ENCODE peak calls at places on chromosomes 5 and 9, in six cellular contexts. P is HCT116, S is tibial nerve, L is esophagus squamous epithelium, M is transverse colon, W is A549. C is an unnamed sample.

GRCh38 chr5:16809816-16810502 is 126.1 kb downstream of the MYO10 start:
- DNase-seq in P (no peak), S (peak; percentile 49), L (no peak), M (peak; percentile 24), W (no peak), C (no peak)

GRCh38 chr5:36919650-36920049 is 43.1 kb downstream of the NIPBL start:
- DNase-seq in P (no peak), S (no peak), L (no peak), M (no peak), W (no peak), C (no peak)

GRCh38 chr5:134784241-134784920 is 25.8 kb downstream of the DDX46 start:
- DNase-seq in P (no peak), S (no peak), L (no peak), M (no peak), W (peak; percentile 13), C (no peak)

GRCh38 chr9:16509946-16510504 is 360.4 kb downstream of the BNC2 start:
- DNase-seq in P (no peak), S (no peak), L (no peak), M (no peak), W (no peak), C (no peak)

GRCh38 chr5:151223447-151224264 is at the start of gene CCDC69:
- DNase-seq in P (peak; percentile 53), S (peak; percentile 57), L (no peak), M (peak; percentile 81), W (peak; percentile 68), C (peak; percentile 75)

GRCh38 chr5:85985167-85985566 is 632.6 kb upstream of the COX7C start:
- DNase-seq in P (no peak), S (no peak), L (no peak), M (no peak), W (no peak), C (no peak)

GRCh38 chr5:102483736-102484135 is 15.1 kb downstream of the SLCO6A1 start:
- DNase-seq in P (no peak), S (no peak), L (no peak), M (no peak), W (no peak), C (no peak)

GRCh38 chr5:61966991-61967390 is 339.0 kb upstream of the KIF2A start:
- DNase-seq in P (no peak), S (no peak), L (no peak), M (no peak), W (no peak), C (no peak)

GRCh38 chr9:132460240-132460639 is 50.2 kb downstream of the CFAP77 start:
- DNase-seq in P (no peak), S (no peak), L (no peak), M (no peak), W (no peak), C (no peak)

GRCh38 chr9:129380961-129381401 is 202.9 kb upstream of the IER5L start:
- DNase-seq in P (no peak), S (no peak), L (no peak), M (no peak), W (no peak), C (no peak)

GRCh38 chr9:134318481-134318891 is 7.8 kb upstream of the RXRA start:
- DNase-seq in P (no peak), S (no peak), L (no peak), M (no peak), W (no peak), C (no peak)

GRCh38 chr9:27145143-27145542 is 36.1 kb downstream of the TEK start:
- DNase-seq in P (no peak), S (no peak), L (no peak), M (no peak), W (no peak), C (no peak)

GRCh38 chr9:107439991-107440456 is 49.5 kb downstream of the KLF4 start:
- DNase-seq in P (no peak), S (no peak), L (no peak), M (no peak), W (no peak), C (no peak)

GRCh38 chr5:170907758-170908157 is 45.9 kb downstream of the RANBP17 start:
- DNase-seq in P (peak; percentile 10), S (no peak), L (no peak), M (no peak), W (no peak), C (no peak)

GRCh38 chr9:121286973-121287721 is 19.2 kb downstream of the GSN start:
- DNase-seq in P (peak; percentile 98), S (peak; percentile 84), L (peak; percentile 26), M (peak; percentile 87), W (peak; percentile 96), C (peak; percentile 99)
- TF ChIP-seq POLR2A in P (peak; percentile 11), S (peak; percentile 39), L (peak; percentile 13), M (peak; percentile 49), W (no peak), C (no peak)

GRCh38 chr5:173035904-173036707 is 20.0 kb upstream of the CREBRF start:
- DNase-seq in P (no peak), S (no peak), L (no peak), M (peak; percentile 37), W (no peak), C (no peak)
- TF ChIP-seq POLR2A in P (no peak), S (no peak), L (no peak), M (no peak), W (no peak), C (no peak)

DNA sequence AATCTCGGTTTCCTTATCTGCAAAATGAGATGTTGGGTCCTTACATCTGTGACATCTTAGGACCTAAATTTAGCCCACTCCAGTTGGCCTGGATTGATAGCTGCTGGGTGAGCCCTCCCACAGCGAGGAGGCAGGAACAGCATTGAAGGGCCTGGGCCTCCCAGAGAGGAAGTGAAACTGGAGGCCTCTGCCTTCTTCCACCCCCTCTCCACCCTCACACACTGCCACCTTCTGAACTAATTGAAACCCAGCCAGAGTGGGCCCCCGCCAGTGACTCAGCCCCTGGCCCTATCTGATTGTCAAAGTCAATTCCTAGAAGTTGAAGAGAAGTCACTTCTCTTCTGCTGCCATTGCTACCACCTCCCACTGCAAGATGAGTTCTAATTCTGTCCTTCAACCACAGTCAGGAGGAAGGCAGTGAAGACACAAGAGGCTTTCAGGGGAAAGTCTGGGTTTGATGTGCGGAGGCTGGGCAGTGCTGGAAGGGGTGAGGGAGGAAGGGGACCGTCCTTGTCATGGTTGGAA is 55.2 kb upstream of the NEK6 start:
- DNase-seq in P (no peak), S (no peak), L (no peak), M (peak; percentile 68), W (no peak), C (no peak)
- TF ChIP-seq POLR2A in P (no peak), S (no peak), L (no peak), M (no peak), W (no peak), C (no peak)

DNA sequence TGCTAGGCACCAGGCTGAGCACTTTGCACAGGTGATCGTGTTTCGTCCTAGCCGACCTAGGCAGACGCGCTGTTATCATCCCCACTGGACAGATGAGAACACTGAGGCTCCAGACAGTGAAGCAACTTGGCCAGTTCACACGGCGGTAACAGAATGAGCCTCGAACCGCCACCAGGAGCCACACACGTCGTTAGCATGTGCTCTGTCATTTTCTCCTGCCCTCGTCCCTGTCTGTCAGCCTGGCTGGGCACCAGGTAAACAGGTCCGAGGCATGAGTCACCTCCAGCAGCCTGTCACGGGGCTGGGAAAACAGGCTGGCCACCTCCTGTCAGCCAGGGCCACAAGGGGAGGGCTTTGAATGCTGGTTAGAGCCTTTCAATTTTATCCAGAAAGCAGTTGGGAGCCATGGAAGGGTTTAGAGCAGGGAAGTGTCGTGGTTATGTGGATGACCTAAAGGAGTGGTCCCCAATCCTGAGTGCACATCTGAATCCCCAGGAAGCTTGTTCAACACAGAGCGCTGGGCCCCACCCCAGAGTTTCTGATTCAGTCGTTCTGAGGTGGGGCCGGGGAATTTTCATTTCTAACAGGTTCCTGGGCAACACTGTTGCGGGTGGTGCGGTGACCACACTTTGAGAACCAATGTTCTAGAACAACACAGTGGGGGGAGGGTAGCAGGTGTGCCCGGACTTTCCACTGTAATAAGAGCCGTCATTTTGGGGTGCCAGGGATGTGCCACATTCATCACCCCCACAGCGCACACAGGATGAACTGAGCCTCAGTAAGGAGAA is 39.5 kb downstream of the DUSP1 start:
- DNase-seq in P (peak; percentile 66), S (no peak), L (no peak), M (no peak), W (peak; percentile 63), C (peak; percentile 30)
- TF ChIP-seq POLR2A in P (no peak), S (no peak), L (no peak), M (no peak), W (no peak), C (no peak)

GRCh38 chr9:37325778-37326177 is 96.7 kb upstream of the GRHPR start:
- DNase-seq in P (no peak), S (no peak), L (no peak), M (no peak), W (no peak), C (no peak)

GRCh38 chr9:37324691-37325490 is 97.6 kb upstream of the GRHPR start:
- DNase-seq in P (no peak), S (no peak), L (no peak), M (no peak), W (no peak), C (no peak)

GRCh38 chr9:37329576-37329975 is 92.9 kb upstream of the GRHPR start:
- DNase-seq in P (no peak), S (no peak), L (no peak), M (no peak), W (peak; percentile 68), C (no peak)

GRCh38 chr9:37328561-37329227 is 93.8 kb upstream of the GRHPR start:
- DNase-seq in P (no peak), S (no peak), L (no peak), M (no peak), W (no peak), C (no peak)

GRCh38 chr9:37327553-37327952 is 94.9 kb upstream of the GRHPR start:
- DNase-seq in P (no peak), S (no peak), L (no peak), M (no peak), W (no peak), C (no peak)
- TF ChIP-seq POLR2A in P (no peak), S (no peak), L (no peak), M (no peak), W (no peak), C (no peak)

GRCh38 chr5:178213748-178214151 is 9.4 kb downstream of the HNRNPAB start:
- DNase-seq in P (no peak), S (no peak), L (no peak), M (peak; percentile 82), W (no peak), C (no peak)

GRCh38 chr5:178211095-178212048 is 7.0 kb downstream of the HNRNPAB start:
- DNase-seq in P (no peak), S (no peak), L (no peak), M (no peak), W (no peak), C (no peak)

GRCh38 chr5:178214160-178214803 is 9.9 kb downstream of the HNRNPAB start:
- DNase-seq in P (no peak), S (no peak), L (no peak), M (no peak), W (no peak), C (no peak)

GRCh38 chr5:178212241-178213002 is 8.1 kb downstream of the HNRNPAB start:
- DNase-seq in P (no peak), S (no peak), L (no peak), M (no peak), W (no peak), C (no peak)

DNA sequence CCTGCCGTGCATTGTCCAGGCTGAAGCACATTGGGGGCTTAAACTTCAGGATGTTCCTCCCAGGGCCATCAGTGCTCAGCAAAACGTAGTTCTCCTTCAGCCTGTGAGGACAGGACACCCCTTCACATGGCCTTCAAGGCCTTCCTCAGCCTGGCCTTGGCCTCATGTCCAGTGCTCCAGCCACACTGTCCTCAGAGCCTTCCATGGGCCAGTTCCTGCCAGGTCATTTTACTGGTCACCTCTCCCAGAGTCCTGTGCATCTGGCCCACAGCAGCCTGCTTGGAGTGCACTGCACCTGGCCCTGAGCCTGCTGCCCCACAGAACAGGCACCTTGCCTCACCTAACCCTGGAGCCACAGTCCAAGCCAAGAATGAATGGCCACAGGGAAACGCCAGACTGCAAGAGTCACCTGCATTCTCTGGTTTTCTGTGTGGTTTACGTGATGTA is 8.7 kb downstream of the HNRNPAB start:
- DNase-seq in P (no peak), S (no peak), L (no peak), M (no peak), W (no peak), C (no peak)
- TF ChIP-seq POLR2A in P (no peak), S (no peak), L (no peak), M (peak; percentile 0), W (no peak), C (no peak)